ENCODE peak calls at places on chromosome 2, in ten cellular contexts. F is CD8-positive, alpha-beta T cell; L is stimulated activated CD4-positive, alpha-beta T cell treated with anti-CD3 and anti-CD28 coated beads, Interleukin-1b, Interleukin-23, amount 100 ng/mL, for 4 hours; Z is AG10803; W is HepG2; U is NCI-H1417; R is psoas muscle; D is heart left ventricle; A is stimulated activated naive CD8-positive, alpha-beta T cell treated with anti-CD3 and anti-CD28 coated beads, Interleukin-15, amount 100 ng/mL, for 72 hours; C is left ventricle myocardium inferior. G is an unnamed sample.

GRCh38 chr2:64865073-64865830 is 123.9 kb upstream of the SLC1A4 start:
- DNase-seq in F (peak; percentile 63), L (peak; percentile 57), Z (peak; percentile 81), W (no peak), U (peak; percentile 91), R (peak; percentile 79), D (peak; percentile 69), A (peak; percentile 76), C (peak; percentile 61), G (no peak)

GRCh38 chr2:67329951-67330350 is 67.2 kb upstream of the ETAA1 start:
- DNase-seq in F (no peak), L (no peak), Z (no peak), W (no peak), U (no peak), R (no peak), D (no peak), A (no peak), C (no peak), G (no peak)

GRCh38 chr2:127663566-127664064 is 11.7 kb downstream of the LIMS2 start:
- DNase-seq in F (no peak), L (no peak), Z (no peak), W (no peak), U (no peak), R (no peak), D (no peak), A (no peak), C (no peak), G (no peak)

GRCh38 chr2:207078186-207078798 is 87.5 kb downstream of the KLF7 start:
- DNase-seq in F (no peak), L (no peak), Z (no peak), W (no peak), U (no peak), R (no peak), D (no peak), A (no peak), C (no peak), G (no peak)

GRCh38 chr2:32355976-32356734 is 668 bp upstream of the BIRC6 start:
- DNase-seq in F (no peak), L (no peak), Z (no peak), W (no peak), U (peak; percentile 74), R (no peak), D (no peak), A (no peak), C (no peak), G (peak; percentile 26)

GRCh38 chr2:130825231-130825971 is 11.3 kb upstream of the ARHGEF4 start:
- DNase-seq in F (no peak), L (no peak), Z (no peak), W (no peak), U (peak; percentile 8), R (no peak), D (no peak), A (no peak), C (no peak), G (no peak)

GRCh38 chr2:152740743-152741328 is 22.4 kb downstream of the ARL6IP6 start:
- DNase-seq in F (no peak), L (no peak), Z (peak; percentile 68), W (peak; percentile 71), U (peak; percentile 8), R (no peak), D (no peak), A (no peak), C (no peak), G (no peak)

GRCh38 chr2:224584768-224585204 is 377 bp downstream of the CUL3 start:
- DNase-seq in F (peak; percentile 60), L (peak; percentile 54), Z (peak; percentile 30), W (peak; percentile 35), U (peak; percentile 9), R (peak; percentile 79), D (peak; percentile 59), A (peak; percentile 67), C (peak; percentile 55), G (no peak)

GRCh38 chr2:44551001-44551400 is 189.3 kb downstream of the CAMKMT start:
- DNase-seq in F (no peak), L (no peak), Z (no peak), W (no peak), U (no peak), R (no peak), D (no peak), A (no peak), C (no peak), G (no peak)

GRCh38 chr2:20521193-20521592 is 74.3 kb downstream of the RHOB start:
- DNase-seq in F (no peak), L (no peak), Z (no peak), W (no peak), U (no peak), R (no peak), D (no peak), A (no peak), C (no peak), G (no peak)

GRCh38 chr2:161075701-161076100 is 84.5 kb upstream of the TANK start:
- DNase-seq in F (no peak), L (no peak), Z (no peak), W (no peak), U (no peak), R (no peak), D (no peak), A (no peak), C (no peak), G (no peak)

GRCh38 chr2:95287336-95287735 is 9.8 kb upstream of the KCNIP3 start:
- DNase-seq in F (no peak), L (no peak), Z (no peak), W (no peak), U (no peak), R (no peak), D (no peak), A (no peak), C (no peak), G (no peak)

GRCh38 chr2:174535757-174536703 is 49.2 kb upstream of the GPR155 start:
- DNase-seq in F (no peak), L (no peak), Z (no peak), W (no peak), U (no peak), R (no peak), D (no peak), A (no peak), C (no peak), G (no peak)

GRCh38 chr2:42092084-42092996 is 44.5 kb downstream of the PKDCC start:
- DNase-seq in F (no peak), L (no peak), Z (peak; percentile 24), W (peak; percentile 98), U (no peak), R (no peak), D (no peak), A (no peak), C (no peak), G (no peak)

GRCh38 chr2:234964631-234965461 is 13.0 kb downstream of the SH3BP4 start:
- DNase-seq in F (no peak), L (no peak), Z (peak; percentile 55), W (no peak), U (no peak), R (no peak), D (no peak), A (no peak), C (no peak), G (no peak)

GRCh38 chr2:179340678-179341077 is 76.0 kb upstream of the SESTD1 start:
- DNase-seq in F (no peak), L (no peak), Z (peak; percentile 77), W (peak; percentile 54), U (no peak), R (no peak), D (no peak), A (no peak), C (no peak), G (no peak)

GRCh38 chr2:75173746-75174145 is 25.6 kb downstream of the TACR1 start:
- DNase-seq in F (no peak), L (no peak), Z (no peak), W (no peak), U (no peak), R (no peak), D (no peak), A (no peak), C (no peak), G (no peak)

GRCh38 chr2:39550701-39551285 is 113.7 kb upstream of the MAP4K3 start:
- DNase-seq in F (no peak), L (no peak), Z (no peak), W (peak; percentile 99), U (no peak), R (no peak), D (no peak), A (no peak), C (no peak), G (no peak)

GRCh38 chr2:31138037-31138962 is at the start of gene GALNT14:
- DNase-seq in F (no peak), L (peak; percentile 19), Z (peak; percentile 20), W (no peak), U (peak; percentile 14), R (peak; percentile 71), D (peak; percentile 54), A (peak; percentile 65), C (peak; percentile 44), G (no peak)

GRCh38 chr2:168138369-168138768 is 109.0 kb downstream of the STK39 start:
- DNase-seq in F (no peak), L (no peak), Z (no peak), W (no peak), U (no peak), R (no peak), D (no peak), A (no peak), C (peak; percentile 41), G (no peak)

GRCh38 chr2:129396980-129397599 is 582.4 kb upstream of the RAB6C start:
- DNase-seq in F (no peak), L (no peak), Z (peak; percentile 11), W (peak; percentile 45), U (peak; percentile 54), R (peak; percentile 64), D (no peak), A (no peak), C (no peak), G (peak; percentile 16)

GRCh38 chr2:186503827-186504606 is 18.0 kb downstream of the ZC3H15 start:
- DNase-seq in F (no peak), L (no peak), Z (peak; percentile 56), W (peak; percentile 42), U (peak; percentile 0), R (no peak), D (no peak), A (no peak), C (no peak), G (no peak)

GRCh38 chr2:128305555-128306080 is 13.1 kb downstream of the HS6ST1 start:
- DNase-seq in F (no peak), L (no peak), Z (peak; percentile 46), W (no peak), U (peak; percentile 69), R (peak; percentile 51), D (no peak), A (no peak), C (peak; percentile 9), G (no peak)

GRCh38 chr2:205060269-205060668 is 515.0 kb downstream of the PARD3B start:
- DNase-seq in F (no peak), L (no peak), Z (peak; percentile 84), W (no peak), U (no peak), R (no peak), D (no peak), A (no peak), C (no peak), G (no peak)

GRCh38 chr2:55519908-55520885 is 679 bp downstream of the CFAP36 start:
- DNase-seq in F (peak; percentile 36), L (peak; percentile 24), Z (peak; percentile 13), W (peak; percentile 25), U (peak; percentile 38), R (no peak), D (peak; percentile 16), A (peak; percentile 30), C (no peak), G (no peak)

GRCh38 chr2:65097844-65098243 is 32.1 kb downstream of the RAB1A start:
- DNase-seq in F (no peak), L (no peak), Z (no peak), W (no peak), U (no peak), R (no peak), D (no peak), A (no peak), C (no peak), G (no peak)

GRCh38 chr2:202193881-202194353 is 44.5 kb downstream of the SUMO1 start:
- DNase-seq in F (no peak), L (no peak), Z (no peak), W (no peak), U (no peak), R (no peak), D (no peak), A (no peak), C (no peak), G (no peak)

GRCh38 chr2:29053223-29053622 is 21.1 kb downstream of the PCARE start:
- DNase-seq in F (no peak), L (no peak), Z (no peak), W (no peak), U (no peak), R (no peak), D (no peak), A (no peak), C (no peak), G (no peak)